ENCODE peak calls at places on chromosomes 7 and 10, in six cellular contexts. L is GM12865, V is RKO, A is OCI-M1, P is NCI-H1092 treated with DMSO at 0.1 percent for 48 hours, Q is SW 1271. T is an unnamed sample.

GRCh38 chr10:224571-224970 is 89.3 kb downstream of the ZMYND11 start:
- DNase-seq in L (peak), V (no peak), A (no peak), P (no peak), Q (no peak), T (no peak)

GRCh38 chr7:123994449-123994848 is 38.4 kb downstream of the TMEM229A start:
- DNase-seq in L (no peak), V (no peak), A (no peak), P (no peak), Q (no peak), T (no peak)

GRCh38 chr10:36802523-36803153 is 322.8 kb upstream of the ANKRD30A start:
- DNase-seq in L (no peak), V (no peak), A (no peak), P (peak), Q (no peak), T (no peak)

GRCh38 chr10:74923556-74923955 is 97.2 kb downstream of the KAT6B start:
- DNase-seq in L (no peak), V (no peak), A (no peak), P (no peak), Q (no peak), T (no peak)

GRCh38 chr7:135970682-135971365 is 6.3 kb downstream of the MTPN start:
- DNase-seq in L (peak), V (no peak), A (peak), P (no peak), Q (no peak), T (no peak)

GRCh38 chr7:137682596-137682995 is 164.2 kb downstream of the DGKI start:
- DNase-seq in L (no peak), V (peak), A (no peak), P (no peak), Q (no peak), T (peak)

GRCh38 chr10:62580396-62580795 is 206.2 kb downstream of the ZNF365 start:
- DNase-seq in L (no peak), V (no peak), A (no peak), P (no peak), Q (no peak), T (no peak)

GRCh38 chr7:16204953-16205352 is 216.4 kb downstream of the CRPPA start:
- DNase-seq in L (no peak), V (no peak), A (no peak), P (no peak), Q (no peak), T (no peak)

GRCh38 chr7:148336411-148336810 is 254.2 kb upstream of the C7orf33 start:
- DNase-seq in L (no peak), V (no peak), A (no peak), P (no peak), Q (no peak), T (no peak)

GRCh38 chr7:49980414-49980813 is 112.6 kb downstream of the ZPBP start:
- DNase-seq in L (no peak), V (no peak), A (peak), P (peak), Q (no peak), T (no peak)

GRCh38 chr7:29040570-29040906 is 82.4 kb upstream of the TRIL start:
- DNase-seq in L (no peak), V (no peak), A (no peak), P (no peak), Q (no peak), T (no peak)